ENCODE peak calls at places on chromosome 18, in eight cellular contexts. T is DMS153, I is HFFc6, E is ELR, X is astrocyte, M is posterior cingulate gyrus, Z is germinal center, J is ACHN. Q is an unnamed sample.

GRCh38 chr18:46849007-46849406 is 68.3 kb downstream of the PIAS2 start:
- DNase-seq in J (no peak), I (no peak), T (no peak), Z (no peak), E (no peak), X (no peak), M (no peak), Q (no peak)

GRCh38 chr18:8912348-8913057 is 190.0 kb upstream of the NDUFV2 start:
- DNase-seq in X (no peak), E (no peak), I (no peak), Z (peak; percentile 51), M (no peak), T (peak; percentile 34), J (no peak), Q (no peak)

GRCh38 chr18:74290831-74291770 is 662 bp downstream of the CYB5A start:
- DNase-seq in M (no peak), E (no peak), T (peak; percentile 57), X (no peak), Z (no peak), J (no peak), I (no peak), Q (no peak)

GRCh38 chr18:34999734-35000397 is 41.3 kb upstream of the MAPRE2 start:
- DNase-seq in T (no peak), E (no peak), Z (no peak), J (no peak), I (no peak), M (no peak), X (no peak), Q (no peak)

GRCh38 chr18:34352385-34353163 is 127.9 kb upstream of the NOL4 start:
- DNase-seq in M (no peak), J (no peak), T (peak; percentile 99), X (no peak), I (no peak), E (no peak), Z (no peak), Q (no peak)

GRCh38 chr18:79747156-79747845 is 50.4 kb upstream of the KCNG2 start:
- DNase-seq in E (no peak), T (no peak), J (no peak), Z (no peak), I (no peak), X (no peak), M (peak; percentile 6), Q (no peak)

GRCh38 chr18:50871846-50872245 is 7.1 kb upstream of the ME2 start:
- DNase-seq in J (no peak), M (no peak), I (no peak), E (peak; percentile 20), Z (no peak), T (no peak), X (no peak), Q (no peak)

GRCh38 chr18:32530947-32531651 is 60.4 kb upstream of the GAREM1 start:
- DNase-seq in E (no peak), X (peak; percentile 80), T (peak; percentile 79), M (no peak), I (no peak), Z (no peak), J (no peak), Q (peak; percentile 29)

GRCh38 chr18:5464241-5464640 is 79.6 kb downstream of the EPB41L3 start:
- DNase-seq in E (no peak), J (no peak), M (no peak), I (no peak), Z (no peak), T (no peak), X (no peak), Q (no peak)

GRCh38 chr18:74895686-74896085 is 298.0 kb downstream of the ZNF407 start:
- DNase-seq in X (peak; percentile 3), Z (no peak), M (no peak), E (peak; percentile 69), J (peak; percentile 28), T (no peak), I (no peak), Q (no peak)

GRCh38 chr18:2617974-2618373 is 37.6 kb upstream of the SMCHD1 start:
- DNase-seq in M (no peak), I (no peak), Z (no peak), E (peak; percentile 48), X (peak; percentile 85), T (no peak), J (peak; percentile 3), Q (no peak)

GRCh38 chr18:59752666-59753065 is 55.4 kb upstream of the CCBE1 start:
- DNase-seq in E (no peak), X (no peak), Z (no peak), M (no peak), T (no peak), J (no peak), I (no peak), Q (no peak)

GRCh38 chr18:1604751-1605150 is 700.1 kb downstream of the ADCYAP1 start:
- DNase-seq in Z (no peak), X (no peak), T (no peak), M (no peak), I (no peak), E (no peak), J (no peak), Q (no peak)

GRCh38 chr18:61502472-61502871 is 169.2 kb downstream of the CDH20 start:
- DNase-seq in M (peak; percentile 62), I (peak; percentile 62), X (peak; percentile 33), J (peak; percentile 45), E (peak; percentile 67), T (no peak), Z (peak; percentile 23), Q (peak; percentile 41)

GRCh38 chr18:78073275-78073674 is 823.6 kb downstream of the GALR1 start:
- DNase-seq in J (no peak), M (no peak), I (no peak), X (no peak), E (no peak), T (no peak), Z (no peak), Q (no peak)

GRCh38 chr18:48962252-48962856 is 11.6 kb upstream of the SMAD7 start:
- DNase-seq in M (no peak), Z (no peak), I (no peak), J (no peak), X (no peak), E (no peak), T (no peak), Q (no peak)

GRCh38 chr18:49249523-49249922 is 210.9 kb downstream of the DYM start:
- DNase-seq in I (peak; percentile 87), T (no peak), X (peak; percentile 78), M (no peak), E (peak; percentile 93), Z (no peak), J (peak; percentile 61), Q (peak; percentile 16)